ENCODE peak calls at places on chromosome 20, in ten cellular contexts. W, J, A, U, S, N, E, Z, L and K are unnamed samples.

GRCh38 chr20:60210779-60211617 is 252.8 kb downstream of the CDH26 start:
- DNase-seq in L (peak; percentile 61), J (peak; percentile 4), N (peak; percentile 63), U (peak; percentile 55), A (peak; percentile 84), S (peak; percentile 69), Z (peak; percentile 43), E (peak; percentile 68), W (peak; percentile 81), K (peak; percentile 50)

GRCh38 chr20:19830351-19830750 is 72.3 kb downstream of the RIN2 start:
- DNase-seq in J (no peak), Z (peak; percentile 35), W (no peak), S (no peak), L (no peak), A (no peak), U (no peak), E (no peak), N (no peak), K (no peak)

GRCh38 chr20:15475483-15475882 is 1097.8 kb downstream of the KIF16B start:
- DNase-seq in E (no peak), J (no peak), S (peak; percentile 38), W (no peak), Z (no peak), L (no peak), A (peak; percentile 17), N (no peak), U (no peak), K (no peak)

GRCh38 chr20:46364670-46365482 is 41.5 kb downstream of the ELMO2 start:
- DNase-seq in E (no peak), U (peak; percentile 33), W (no peak), J (no peak), S (peak; percentile 80), Z (no peak), A (no peak), L (no peak), N (no peak), K (no peak)

GRCh38 chr20:35334511-35335101 is 42.4 kb upstream of the FAM83C start:
- DNase-seq in W (no peak), S (no peak), Z (no peak), J (no peak), E (peak; percentile 43), L (no peak), A (no peak), N (no peak), U (peak; percentile 21), K (no peak)

GRCh38 chr20:13883425-13883824 is 98.6 kb downstream of the NDUFAF5 start:
- DNase-seq in E (no peak), W (no peak), L (no peak), J (no peak), U (no peak), A (no peak), S (peak; percentile 32), Z (no peak), N (no peak), K (peak; percentile 87)

GRCh38 chr20:58321205-58321604 is 11.7 kb downstream of the RAB22A start:
- DNase-seq in U (no peak), E (no peak), J (no peak), N (no peak), Z (no peak), S (no peak), W (no peak), A (no peak), L (no peak), K (no peak)

GRCh38 chr20:64093013-64093503 is 8.9 kb upstream of the LKAAEAR1 start:
- DNase-seq in U (no peak), Z (no peak), A (no peak), S (no peak), L (no peak), E (no peak), N (no peak), J (no peak), W (no peak), K (no peak)

DNA sequence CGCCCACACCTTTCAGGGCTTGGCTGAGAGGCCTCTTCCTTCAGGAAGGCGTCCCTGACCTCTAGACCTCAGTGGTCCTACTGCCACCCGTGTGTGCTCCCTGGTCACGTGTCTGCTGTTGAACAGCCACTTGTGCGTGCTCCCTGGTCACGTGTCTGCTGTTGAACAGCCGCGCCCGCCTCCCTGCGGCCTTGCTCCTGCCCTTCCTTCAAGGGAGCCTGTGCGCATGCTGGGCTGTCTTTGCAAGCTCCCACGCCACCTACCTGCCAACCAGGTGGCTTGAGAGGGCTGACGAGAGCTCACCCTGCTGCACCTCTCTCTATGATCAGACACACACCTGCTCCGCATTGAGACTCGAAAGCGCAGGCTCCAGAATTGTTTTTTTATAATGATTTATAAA is 179.3 kb downstream of the BMP7 start:
- DNase-seq in A (no peak), N (no peak), S (no peak), J (no peak), W (no peak), U (no peak), Z (no peak), L (no peak), E (no peak), K (no peak)
- TF ChIP-seq CTCF in A (no peak), N (no peak), S (no peak), J (no peak), W (no peak), U (no peak), Z (no peak), L (no peak), E (no peak), K (no peak)

DNA sequence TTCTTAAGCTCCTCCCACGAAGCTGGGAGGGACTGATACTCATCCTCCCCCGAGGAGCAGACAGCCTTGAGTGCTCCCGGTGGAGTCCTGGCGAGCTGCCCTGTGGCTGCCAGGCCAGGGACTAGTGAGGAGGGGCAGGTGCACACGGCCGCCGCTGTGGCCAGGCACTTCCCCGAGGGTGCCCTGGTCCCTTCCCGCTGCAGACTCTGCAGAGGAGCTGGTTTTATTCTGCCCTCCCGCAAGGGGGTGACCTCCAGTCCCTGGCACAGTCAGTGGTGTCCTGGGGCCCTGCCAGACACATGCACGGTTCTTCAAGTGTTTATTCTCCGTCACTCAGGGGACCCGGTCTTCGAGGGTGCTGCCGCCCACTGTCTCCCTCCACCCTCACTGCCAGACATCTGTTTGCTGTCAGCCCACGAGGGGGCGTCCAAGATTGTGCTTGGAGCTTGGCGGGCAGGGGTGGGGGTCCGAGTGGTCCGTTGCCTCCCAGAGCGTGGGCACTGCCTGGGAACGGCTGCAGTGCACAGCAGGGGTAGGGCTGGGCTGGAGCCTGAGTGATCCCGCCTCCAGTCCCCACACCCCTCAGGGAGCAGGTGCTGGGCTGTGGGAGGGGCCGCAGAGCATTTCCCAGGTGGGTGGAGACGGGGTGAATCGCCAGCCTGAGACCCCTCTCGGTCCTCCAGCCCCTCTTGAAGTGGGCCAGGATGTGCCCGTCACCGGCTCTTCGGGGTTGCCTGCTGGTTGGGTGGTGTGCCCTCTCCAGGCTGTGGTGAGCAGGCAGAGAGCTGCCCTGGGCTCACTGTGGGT is 3.1 kb upstream of the CABLES2 start:
- DNase-seq in J (no peak), N (peak; percentile 3), S (no peak), U (peak; percentile 12), A (peak; percentile 82), L (peak; percentile 48), E (peak; percentile 9), Z (no peak), W (peak; percentile 69), K (peak; percentile 8)
- TF ChIP-seq CTCF in J (peak; percentile 47), N (peak; percentile 66), S (peak; percentile 53), U (peak; percentile 27), A (peak; percentile 65), L (peak; percentile 62), E (peak; percentile 34), Z (peak; percentile 75), W (peak; percentile 68), K (peak; percentile 30)

DNA sequence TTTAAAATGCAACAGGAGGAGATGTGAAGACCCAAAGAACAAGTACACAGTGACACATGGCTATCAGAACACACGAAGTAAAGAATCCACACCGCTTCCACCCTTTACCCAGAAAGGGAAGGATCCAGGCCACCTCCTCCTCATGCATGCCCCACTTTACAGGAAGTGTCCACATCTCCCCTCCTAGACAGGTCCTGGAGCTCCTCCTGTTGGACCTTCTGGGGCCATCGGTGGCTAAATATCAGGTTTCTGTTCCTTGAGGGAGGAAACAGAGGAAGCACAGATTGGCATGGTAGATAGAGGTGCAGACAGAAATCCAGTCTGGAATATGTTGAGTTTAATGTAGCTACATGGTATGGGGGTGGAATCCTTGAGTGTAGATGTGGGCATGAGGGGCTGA is 10.9 kb downstream of the NINL start:
- DNase-seq in S (no peak), L (no peak), J (no peak), U (peak; percentile 59), Z (no peak), E (peak; percentile 63), W (no peak), A (no peak), N (peak; percentile 41), K (peak; percentile 28)
- TF ChIP-seq CTCF in S (no peak), L (no peak), J (peak; percentile 25), U (peak; percentile 43), Z (peak; percentile 69), E (peak; percentile 29), W (no peak), A (no peak), N (peak; percentile 57), K (peak; percentile 33)

GRCh38 chr20:34142121-34142520 is 30.1 kb upstream of the EIF2S2 start:
- DNase-seq in J (no peak), L (no peak), U (no peak), W (no peak), E (no peak), N (no peak), A (no peak), Z (no peak), S (no peak), K (no peak)
- TF ChIP-seq CTCF in J (no peak), L (no peak), U (no peak), W (no peak), E (no peak), N (no peak), A (no peak), Z (no peak), S (no peak), K (no peak)

GRCh38 chr20:44584103-44584690 is 1.8 kb downstream of the PKIG start:
- DNase-seq in W (no peak), J (no peak), S (no peak), E (no peak), Z (no peak), L (no peak), U (no peak), N (no peak), A (no peak), K (no peak)
- TF ChIP-seq CTCF in W (no peak), J (no peak), S (no peak), E (no peak), Z (no peak), L (no peak), U (no peak), N (no peak), A (no peak), K (no peak)